ENCODE peak calls at places on chromosomes 12 and 14, in nine cellular contexts. F is lower lobe of right lung, J is lower leg skin, H is suprapubic skin, E is IMR-90, R is WERI-Rb-1, K is lung, N is A549, D is ovary. Y is an unnamed sample.

GRCh38 chr12:62291888-62292760 is 31.9 kb downstream of the USP15 start:
- DNase-seq in F (no peak), N (peak), H (no peak), D (no peak), R (no peak), J (no peak), E (peak), K (no peak), Y (no peak)

GRCh38 chr14:36619853-36620252 is 37.4 kb upstream of the NKX2-8 start:
- DNase-seq in E (no peak), F (no peak), R (no peak), H (no peak), D (no peak), J (no peak), N (no peak), K (no peak), Y (no peak)

GRCh38 chr12:14629832-14630688 is 62.4 kb upstream of the PLBD1 start:
- DNase-seq in E (peak), H (peak), K (peak), F (peak), D (peak), R (peak), J (peak), N (peak), Y (peak)

GRCh38 chr12:112947761-112948160 is 9.5 kb downstream of the OAS3 start:
- DNase-seq in J (no peak), E (no peak), F (no peak), N (no peak), D (no peak), K (no peak), R (no peak), H (no peak), Y (no peak)

GRCh38 chr12:89353188-89353822 is 1.0 kb upstream of the DUSP6 start:
- DNase-seq in K (peak), F (peak), J (peak), R (peak), D (peak), N (peak), H (peak), E (peak), Y (peak)

GRCh38 chr12:6998708-6999451 is 19.4 kb downstream of the LPCAT3 start:
- DNase-seq in F (no peak), J (no peak), R (no peak), E (no peak), D (no peak), N (no peak), H (no peak), K (no peak), Y (peak)

GRCh38 chr14:78997811-78998210 is 827.6 kb downstream of the NRXN3 start:
- DNase-seq in H (no peak), N (no peak), E (peak), J (no peak), R (no peak), F (no peak), K (no peak), D (no peak), Y (peak)

GRCh38 chr12:104137175-104137901 is 672 bp downstream of the NFYB start:
- DNase-seq in J (no peak), D (peak), H (peak), E (peak), F (peak), K (peak), R (peak), N (peak), Y (peak)

GRCh38 chr12:132151145-132151765 is 7.0 kb downstream of the NOC4L start:
- DNase-seq in D (no peak), N (no peak), H (peak), R (no peak), J (no peak), E (no peak), K (no peak), F (peak), Y (no peak)

GRCh38 chr12:104516821-104517220 is 60.1 kb downstream of the CHST11 start:
- DNase-seq in F (no peak), K (no peak), E (no peak), D (no peak), N (no peak), R (no peak), H (no peak), J (no peak), Y (no peak)

DNA sequence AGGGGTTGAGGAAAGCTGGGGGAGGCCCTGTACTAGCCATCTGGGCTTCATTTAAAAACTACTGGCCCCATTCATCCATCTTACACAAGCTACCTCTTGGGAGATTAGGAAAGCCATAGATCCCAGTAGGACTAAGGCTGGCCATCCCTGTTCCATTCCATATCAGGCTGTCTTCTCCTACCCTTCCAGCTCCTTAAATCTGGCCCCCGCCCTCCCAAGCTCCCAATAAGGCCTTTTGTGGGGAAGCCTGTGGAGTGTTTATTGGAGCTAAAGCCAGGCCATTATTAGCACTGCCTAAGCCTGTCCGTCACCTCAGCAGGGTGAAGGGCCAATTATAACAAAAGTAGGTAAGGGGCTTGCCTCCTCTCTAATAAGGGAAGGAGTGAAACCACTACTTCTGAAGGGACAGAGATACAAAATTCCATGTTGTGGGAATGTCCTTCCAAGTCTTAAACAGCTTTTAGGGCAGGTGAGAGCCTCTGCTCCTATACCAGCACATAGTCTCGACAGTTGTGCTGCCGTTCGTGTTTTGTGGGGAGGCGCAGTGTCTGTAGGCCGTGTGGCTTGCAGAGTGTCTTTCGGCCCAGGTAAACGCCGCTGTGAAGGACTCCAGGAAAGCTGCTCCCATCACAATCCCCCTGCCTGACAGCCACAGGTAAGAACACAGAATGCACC is 3.7 kb downstream of the MYL6 start:
- DNase-seq in N (no peak), R (no peak), K (no peak), H (no peak), D (no peak), F (no peak), E (no peak), J (no peak), Y (peak)
- H3K4me3 ChIP-seq in N (no peak), R (no peak), K (no peak), H (no peak), D (no peak), F (peak), E (no peak), J (no peak), Y (no peak)

DNA sequence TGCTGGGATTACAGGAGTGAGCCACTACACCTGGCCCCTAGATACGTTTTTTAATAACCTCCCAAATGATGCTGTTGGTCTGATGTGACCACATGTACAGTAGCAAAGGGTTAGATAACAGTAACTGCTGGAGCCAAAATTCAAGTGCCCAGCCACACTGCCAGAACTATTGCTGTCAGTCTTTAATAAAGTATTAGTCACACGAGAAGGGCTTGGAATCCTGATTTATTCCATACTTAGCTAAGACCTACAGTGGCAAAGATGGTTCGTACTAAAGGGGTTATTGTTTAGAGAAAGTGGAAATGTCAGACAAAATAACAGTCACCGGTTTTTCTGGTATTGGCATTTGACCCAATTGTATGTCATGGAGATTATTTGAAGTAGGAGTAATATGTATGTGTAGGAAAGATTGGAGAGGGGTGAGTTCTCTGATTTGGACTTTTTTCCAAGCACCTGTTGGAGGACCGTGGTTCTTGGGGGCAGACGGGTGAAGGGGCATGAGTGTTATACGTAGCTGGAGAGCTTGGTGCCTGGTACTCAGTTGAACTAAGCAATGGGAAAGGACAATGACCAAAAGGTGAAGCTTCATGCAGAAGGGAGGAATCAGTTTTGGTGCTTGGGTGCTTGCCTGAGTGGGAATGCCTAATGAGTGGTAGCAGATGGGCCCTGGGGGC is 9.7 kb downstream of the TUBA1C start:
- DNase-seq in J (no peak), F (no peak), N (no peak), H (no peak), E (no peak), K (no peak), R (no peak), D (no peak), Y (no peak)
- TF ChIP-seq CTCF in J (no peak), F (no peak), N (no peak), H (no peak), E (no peak), K (no peak), R (no peak), D (no peak), Y (no peak)

DNA sequence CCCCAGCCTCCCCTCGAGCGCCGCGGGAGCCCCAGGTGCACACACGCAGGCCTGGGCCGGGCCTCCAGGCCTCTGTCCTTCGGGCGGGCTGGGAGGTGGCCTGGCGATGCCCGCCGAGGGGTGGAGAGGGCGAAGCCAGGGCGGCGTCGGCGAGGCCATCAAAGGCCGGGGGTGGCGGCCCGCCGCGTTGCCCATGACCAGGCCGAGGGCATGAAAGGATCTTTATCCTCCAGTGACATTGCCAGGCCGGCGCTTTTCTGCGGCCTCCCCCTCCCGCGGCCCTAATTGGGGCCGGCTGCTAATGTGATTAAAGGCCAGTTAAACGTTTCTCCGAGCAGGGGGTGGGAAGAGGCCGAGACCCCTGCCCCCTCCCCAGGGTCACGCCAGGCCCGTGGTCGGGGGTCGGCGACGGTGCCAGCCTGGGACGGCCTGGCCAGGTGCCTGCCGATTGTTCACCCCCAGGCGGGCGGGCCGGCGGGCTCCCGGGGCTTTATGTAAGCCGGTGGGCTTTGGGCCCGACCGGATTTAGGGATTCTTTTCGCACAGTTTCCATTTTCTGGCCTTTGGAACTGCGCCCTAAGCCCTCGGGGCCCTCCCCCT is 103.3 kb upstream of the DIO3 start:
- DNase-seq in F (no peak), H (no peak), J (no peak), K (no peak), D (no peak), R (no peak), E (no peak), N (no peak), Y (no peak)
- H3K4me3 ChIP-seq in F (no peak), H (peak), J (no peak), K (no peak), D (no peak), R (no peak), E (no peak), N (no peak), Y (no peak)

GRCh38 chr14:105537580-105538474 is 11.4 kb downstream of the TMEM121 start:
- DNase-seq in N (no peak), R (peak), K (peak), J (no peak), E (no peak), F (peak), D (peak), H (no peak), Y (no peak)
- TF ChIP-seq CTCF in N (peak), R (peak), K (peak), J (no peak), E (peak), F (peak), D (peak), H (peak), Y (peak)

GRCh38 chr12:92445253-92446081 is 257.3 kb upstream of the PLEKHG7 start:
- DNase-seq in N (no peak), K (no peak), F (no peak), E (no peak), H (no peak), D (no peak), J (no peak), R (no peak), Y (peak)

GRCh38 chr12:92442782-92443181 is 260.0 kb upstream of the PLEKHG7 start:
- DNase-seq in J (no peak), K (no peak), H (no peak), F (no peak), E (no peak), N (no peak), D (no peak), R (no peak), Y (peak)

GRCh38 chr12:92440072-92440471 is 262.7 kb upstream of the PLEKHG7 start:
- DNase-seq in D (no peak), J (no peak), E (no peak), H (no peak), F (no peak), K (no peak), N (no peak), R (no peak), Y (no peak)

GRCh38 chr12:92444763-92445162 is 258.0 kb upstream of the PLEKHG7 start:
- DNase-seq in R (no peak), D (no peak), N (no peak), K (no peak), F (no peak), E (no peak), H (no peak), J (no peak), Y (no peak)

DNA sequence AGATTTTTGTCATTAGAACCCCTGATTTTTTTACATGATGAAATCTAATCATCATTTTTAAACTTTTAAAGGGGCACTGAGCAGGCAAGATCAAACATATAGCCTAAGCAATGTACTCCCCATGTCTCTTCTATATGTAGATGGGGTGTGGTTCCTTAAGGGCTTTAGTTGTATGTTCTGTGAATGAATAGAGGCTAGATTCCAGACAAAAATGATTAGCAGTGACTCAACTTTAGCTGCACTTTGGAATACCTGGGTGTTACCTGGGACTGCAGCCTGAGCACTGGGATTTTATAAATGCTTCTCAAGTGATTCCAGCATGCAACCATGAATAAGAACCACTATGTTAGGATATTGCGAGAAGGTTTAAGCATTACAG is 256.7 kb upstream of the PLEKHG7 start:
- DNase-seq in R (no peak), E (no peak), D (no peak), N (no peak), K (no peak), F (no peak), H (no peak), J (no peak), Y (no peak)
- H3K4me3 ChIP-seq in R (no peak), E (no peak), D (no peak), N (no peak), K (no peak), F (no peak), H (no peak), J (no peak), Y (no peak)

DNA sequence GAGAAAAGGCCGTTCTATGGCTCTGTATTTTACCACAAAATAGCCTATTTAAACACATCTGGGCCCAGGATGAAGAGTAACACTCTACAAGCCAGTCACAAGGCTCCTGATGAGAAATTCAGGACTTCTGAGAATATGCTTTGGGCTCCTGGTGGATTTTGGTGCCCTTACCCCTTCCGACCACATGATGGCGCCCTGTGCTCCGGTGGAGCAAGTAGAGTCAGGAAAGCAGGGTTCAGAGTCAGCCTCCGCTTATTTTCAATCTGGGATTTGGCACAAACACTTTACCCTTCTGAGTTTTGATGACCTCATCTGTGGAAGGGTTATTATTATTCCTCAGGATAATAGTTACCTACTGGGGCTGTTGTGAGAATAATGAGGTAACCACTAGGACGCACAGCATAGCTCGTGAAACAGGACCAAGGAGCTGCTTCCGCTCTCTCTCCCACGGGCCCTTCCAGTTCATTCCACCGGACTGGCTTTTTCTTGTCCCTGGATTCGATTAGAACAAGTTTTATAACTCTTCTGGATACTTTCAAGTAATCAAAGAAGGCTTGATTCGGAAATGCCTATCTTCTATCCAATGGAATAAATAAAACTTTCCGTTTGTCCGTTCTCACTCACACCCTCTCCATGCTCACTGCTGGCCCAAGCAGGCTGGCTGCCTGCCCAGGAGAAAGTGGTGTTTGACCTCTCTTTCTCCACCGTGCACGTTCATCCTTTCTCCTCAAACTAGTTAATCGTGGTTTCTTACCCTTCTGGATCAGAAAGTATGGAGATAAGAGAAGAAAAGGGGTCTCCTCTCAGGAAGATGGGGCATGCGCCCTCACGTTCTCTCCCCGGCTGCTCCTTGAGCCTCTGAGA is 104.6 kb downstream of the GALC start:
- DNase-seq in E (no peak), R (peak), F (no peak), D (no peak), K (no peak), H (no peak), N (peak), J (no peak), Y (no peak)
- TF ChIP-seq CTCF in E (peak), R (peak), F (peak), D (no peak), K (no peak), H (peak), N (peak), J (no peak), Y (peak)

DNA sequence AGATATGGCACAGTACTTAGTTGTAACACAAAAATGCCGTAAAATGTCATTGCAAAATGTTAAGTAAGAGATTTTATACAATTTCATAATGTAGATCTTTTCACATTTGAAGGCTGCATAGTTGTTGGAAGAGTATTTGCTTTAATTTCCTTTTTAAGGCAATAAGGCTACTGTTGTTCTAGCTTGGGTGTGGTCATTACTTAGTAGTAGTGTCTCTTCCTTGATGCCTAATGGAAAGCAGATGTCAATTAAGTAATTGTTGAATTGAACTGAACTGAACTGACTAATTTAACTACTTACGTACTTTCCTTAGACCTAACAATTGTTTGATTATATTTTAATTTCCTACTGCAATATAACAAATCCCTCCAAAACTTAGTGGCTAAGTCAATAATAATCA is 181.7 kb downstream of the FLRT2 start:
- DNase-seq in R (no peak), J (no peak), D (no peak), K (no peak), N (no peak), E (no peak), F (no peak), H (no peak), Y (no peak)
- H3K4me3 ChIP-seq in R (no peak), J (no peak), D (no peak), K (no peak), N (no peak), E (no peak), F (no peak), H (no peak), Y (no peak)

GRCh38 chr14:106842687-106843086 is 1316.3 kb downstream of the TMEM121 start:
- DNase-seq in N (peak), H (no peak), R (peak), E (no peak), K (no peak), D (no peak), F (no peak), J (no peak), Y (no peak)

GRCh38 chr14:106838991-106839769 is 1312.8 kb downstream of the TMEM121 start:
- DNase-seq in E (no peak), N (no peak), D (no peak), H (no peak), R (no peak), J (no peak), F (no peak), K (no peak), Y (no peak)

GRCh38 chr14:106841701-106842100 is 1315.3 kb downstream of the TMEM121 start:
- DNase-seq in J (no peak), E (no peak), H (no peak), N (no peak), R (no peak), D (no peak), K (peak), F (no peak), Y (no peak)

GRCh38 chr14:106837870-106838269 is 1311.5 kb downstream of the TMEM121 start:
- DNase-seq in E (no peak), K (no peak), N (no peak), F (no peak), H (no peak), J (no peak), R (no peak), D (no peak), Y (no peak)

GRCh38 chr14:106840258-106840657 is 1313.9 kb downstream of the TMEM121 start:
- DNase-seq in D (no peak), F (no peak), K (no peak), N (no peak), R (peak), E (no peak), H (no peak), J (no peak), Y (no peak)
- TF ChIP-seq CTCF in D (no peak), F (no peak), K (no peak), N (no peak), R (no peak), E (no peak), H (no peak), J (no peak), Y (no peak)

Y was measured in cardiac fibroblast.